ENCODE peak calls at places on chromosome 16, in five cellular contexts. One of them, this sample, is unnamed.

GRCh38 chr16:58219432-58219831 is 21.5 kb upstream of the CSNK2A2 start:
- DNase-seq in left ventricle myocardium inferior: no peak
- DNase-seq in IMR-90: no peak
- DNase-seq in small intestine: no peak
- DNase-seq in right atrium auricular region: no peak
- DNase-seq in this sample: no peak

GRCh38 chr16:66858740-66859396 is 14.7 kb downstream of the CA7 start:
- DNase-seq in IMR-90: peak; percentile 49
- DNase-seq in left ventricle myocardium inferior: peak; percentile 71
- DNase-seq in right atrium auricular region: peak; percentile 64
- DNase-seq in small intestine: peak; percentile 41
- DNase-seq in this sample: peak; percentile 75

GRCh38 chr16:2194852-2195315 is 1.5 kb downstream of the CASKIN1 start:
- DNase-seq in IMR-90: peak; percentile 39
- DNase-seq in left ventricle myocardium inferior: no peak
- DNase-seq in right atrium auricular region: no peak
- DNase-seq in small intestine: peak; percentile 74
- DNase-seq in this sample: no peak

GRCh38 chr16:27314161-27314723 is 468 bp downstream of the IL4R start:
- DNase-seq in left ventricle myocardium inferior: peak; percentile 36
- DNase-seq in right atrium auricular region: peak; percentile 87
- DNase-seq in small intestine: peak; percentile 64
- DNase-seq in IMR-90: peak; percentile 97
- DNase-seq in this sample: peak; percentile 89

GRCh38 chr16:8375208-8375607 is 215.1 kb downstream of the TMEM114 start:
- DNase-seq in IMR-90: no peak
- DNase-seq in right atrium auricular region: no peak
- DNase-seq in left ventricle myocardium inferior: no peak
- DNase-seq in small intestine: no peak
- DNase-seq in this sample: no peak

GRCh38 chr16:46882304-46882939 is 1.7 kb upstream of the GPT2 start:
- DNase-seq in small intestine: no peak
- DNase-seq in left ventricle myocardium inferior: no peak
- DNase-seq in right atrium auricular region: no peak
- DNase-seq in IMR-90: no peak
- DNase-seq in this sample: no peak

GRCh38 chr16:49850558-49851467 is 5.1 kb downstream of the ZNF423 start:
- DNase-seq in IMR-90: no peak
- DNase-seq in left ventricle myocardium inferior: no peak
- DNase-seq in right atrium auricular region: no peak
- DNase-seq in small intestine: no peak
- DNase-seq in this sample: no peak

GRCh38 chr16:2489581-2489980 is 14.7 kb downstream of the TBC1D24 start:
- DNase-seq in left ventricle myocardium inferior: no peak
- DNase-seq in small intestine: no peak
- DNase-seq in right atrium auricular region: no peak
- DNase-seq in IMR-90: no peak
- DNase-seq in this sample: no peak

GRCh38 chr16:29806096-29806579 is at the start of gene MAZ:
- DNase-seq in small intestine: no peak
- DNase-seq in IMR-90: peak; percentile 91
- DNase-seq in left ventricle myocardium inferior: no peak
- DNase-seq in right atrium auricular region: no peak
- DNase-seq in this sample: no peak

GRCh38 chr16:31460582-31461002 is 1.3 kb downstream of the ARMC5 start:
- DNase-seq in small intestine: peak; percentile 54
- DNase-seq in left ventricle myocardium inferior: no peak
- DNase-seq in right atrium auricular region: no peak
- DNase-seq in IMR-90: peak; percentile 73
- DNase-seq in this sample: no peak

GRCh38 chr16:424033-424622 is 1.3 kb upstream of the RAB11FIP3 start:
- DNase-seq in small intestine: peak; percentile 48
- DNase-seq in IMR-90: peak; percentile 94
- DNase-seq in left ventricle myocardium inferior: peak; percentile 46
- DNase-seq in right atrium auricular region: peak; percentile 90
- DNase-seq in this sample: peak; percentile 74

GRCh38 chr16:83137326-83137770 is 510.6 kb downstream of the CDH13 start:
- DNase-seq in small intestine: peak; percentile 87
- DNase-seq in left ventricle myocardium inferior: no peak
- DNase-seq in IMR-90: peak; percentile 83
- DNase-seq in right atrium auricular region: no peak
- DNase-seq in this sample: no peak

GRCh38 chr16:17379121-17379571 is 91.6 kb downstream of the XYLT1 start:
- DNase-seq in right atrium auricular region: no peak
- DNase-seq in IMR-90: peak; percentile 70
- DNase-seq in small intestine: no peak
- DNase-seq in left ventricle myocardium inferior: peak; percentile 70
- DNase-seq in this sample: peak; percentile 81

GRCh38 chr16:52470601-52471000 is 76.3 kb downstream of the TOX3 start:
- DNase-seq in IMR-90: no peak
- DNase-seq in left ventricle myocardium inferior: no peak
- DNase-seq in small intestine: no peak
- DNase-seq in right atrium auricular region: no peak
- DNase-seq in this sample: no peak

GRCh38 chr16:81748476-81749198 is 30.5 kb upstream of the PLCG2 start:
- DNase-seq in IMR-90: no peak
- DNase-seq in small intestine: no peak
- DNase-seq in right atrium auricular region: no peak
- DNase-seq in left ventricle myocardium inferior: no peak
- DNase-seq in this sample: no peak

GRCh38 chr16:23508589-23509440 is 1.5 kb downstream of the GGA2 start:
- DNase-seq in left ventricle myocardium inferior: no peak
- DNase-seq in small intestine: peak; percentile 26
- DNase-seq in IMR-90: no peak
- DNase-seq in right atrium auricular region: peak; percentile 63
- DNase-seq in this sample: no peak

DNA sequence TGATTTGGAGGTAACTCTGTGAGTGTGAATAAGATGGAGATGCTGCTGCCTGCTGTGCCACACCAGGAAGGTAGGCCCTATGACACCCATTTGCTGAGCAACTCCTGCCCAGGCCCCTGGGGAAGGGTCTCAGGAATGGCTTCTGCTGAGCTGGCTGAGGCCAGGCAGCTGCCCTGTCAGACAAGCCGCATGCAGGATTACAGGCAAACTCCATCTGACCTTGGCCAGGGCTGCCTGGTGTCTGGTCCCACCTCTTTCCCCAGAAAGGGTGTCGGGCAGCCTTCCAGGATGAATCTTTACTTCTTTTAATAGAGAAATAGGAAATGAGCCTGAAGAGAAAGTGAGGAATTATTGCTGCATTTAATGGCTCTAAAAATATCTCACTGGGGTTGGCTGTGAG is 182.5 kb downstream of the IRX5 start:
- DNase-seq in right atrium auricular region: no peak
- DNase-seq in IMR-90: no peak
- DNase-seq in small intestine: no peak
- DNase-seq in left ventricle myocardium inferior: no peak
- DNase-seq in this sample: no peak
- H3K27ac ChIP-seq in right atrium auricular region: no peak overlapping the region
- H3K27ac ChIP-seq in IMR-90: no peak overlapping the region
- H3K27ac ChIP-seq in small intestine: no peak overlapping the region
- H3K27ac ChIP-seq in left ventricle myocardium inferior: no peak overlapping the region
- H3K27ac ChIP-seq in this sample: no peak overlapping the region

DNA sequence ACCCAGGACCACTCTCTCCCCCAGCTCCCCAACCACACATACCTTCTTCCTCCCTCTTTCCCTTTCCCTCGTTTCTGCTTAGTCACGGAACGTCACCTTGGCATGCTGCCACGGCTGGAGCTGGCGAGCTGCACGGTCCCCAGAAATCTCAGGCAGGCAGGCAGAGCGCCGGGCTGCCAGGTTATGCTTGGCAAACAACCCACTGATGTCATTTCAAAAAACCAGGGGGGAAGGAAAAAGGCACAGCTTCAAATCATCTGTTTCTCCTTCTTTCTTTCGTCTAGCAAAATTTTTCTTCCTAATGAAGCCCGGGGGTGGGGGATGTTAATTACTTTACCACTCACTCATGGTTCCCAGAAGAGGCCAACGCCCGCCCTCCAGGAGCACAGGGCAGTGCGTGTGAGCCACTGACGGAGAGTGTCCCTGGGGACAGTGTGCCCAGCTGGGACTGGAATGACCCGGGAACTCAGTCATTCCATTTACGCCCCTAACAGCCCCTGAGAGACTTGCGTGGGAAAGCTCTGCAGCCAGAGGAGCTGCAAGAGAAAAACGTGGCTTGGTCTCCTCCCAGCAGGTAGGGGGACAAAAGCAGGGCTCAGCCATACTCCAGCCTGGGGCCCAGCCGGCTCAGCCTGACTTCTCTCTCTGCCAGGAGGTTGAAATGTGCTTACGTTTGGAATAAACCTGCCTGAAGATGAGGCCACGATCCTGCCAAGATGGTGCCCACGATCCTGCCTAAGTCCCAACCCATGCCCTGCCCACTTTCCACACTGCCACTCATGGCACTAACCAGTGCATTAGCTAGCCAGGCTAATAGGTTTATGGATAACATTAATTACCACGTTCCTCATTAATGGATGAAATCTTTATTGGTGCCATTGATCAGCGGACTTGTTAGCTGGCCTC is 198.9 kb downstream of the ZFHX3 start:
- DNase-seq in left ventricle myocardium inferior: peak; percentile 90
- DNase-seq in small intestine: peak; percentile 79
- DNase-seq in right atrium auricular region: peak; percentile 89
- DNase-seq in IMR-90: peak; percentile 89
- DNase-seq in this sample: peak; percentile 99
- H3K27ac ChIP-seq in left ventricle myocardium inferior: peak overlapping the region; percentile 81
- H3K27ac ChIP-seq in small intestine: no peak overlapping the region
- H3K27ac ChIP-seq in right atrium auricular region: peak overlapping the region; percentile 77
- H3K27ac ChIP-seq in IMR-90: peak overlapping the region; percentile 28
- H3K27ac ChIP-seq in this sample: peak overlapping the region; percentile 86

GRCh38 chr16:85010446-85010930 is 847 bp downstream of the ZDHHC7 start:
- DNase-seq in IMR-90: no peak
- DNase-seq in left ventricle myocardium inferior: no peak
- DNase-seq in right atrium auricular region: no peak
- DNase-seq in small intestine: no peak
- DNase-seq in this sample: no peak
- H3K27ac ChIP-seq in IMR-90: peak overlapping the region; percentile 90
- H3K27ac ChIP-seq in left ventricle myocardium inferior: peak overlapping the region; percentile 96
- H3K27ac ChIP-seq in right atrium auricular region: peak overlapping the region; percentile 98
- H3K27ac ChIP-seq in small intestine: peak overlapping the region; percentile 94
- H3K27ac ChIP-seq in this sample: peak overlapping the region; percentile 12

DNA sequence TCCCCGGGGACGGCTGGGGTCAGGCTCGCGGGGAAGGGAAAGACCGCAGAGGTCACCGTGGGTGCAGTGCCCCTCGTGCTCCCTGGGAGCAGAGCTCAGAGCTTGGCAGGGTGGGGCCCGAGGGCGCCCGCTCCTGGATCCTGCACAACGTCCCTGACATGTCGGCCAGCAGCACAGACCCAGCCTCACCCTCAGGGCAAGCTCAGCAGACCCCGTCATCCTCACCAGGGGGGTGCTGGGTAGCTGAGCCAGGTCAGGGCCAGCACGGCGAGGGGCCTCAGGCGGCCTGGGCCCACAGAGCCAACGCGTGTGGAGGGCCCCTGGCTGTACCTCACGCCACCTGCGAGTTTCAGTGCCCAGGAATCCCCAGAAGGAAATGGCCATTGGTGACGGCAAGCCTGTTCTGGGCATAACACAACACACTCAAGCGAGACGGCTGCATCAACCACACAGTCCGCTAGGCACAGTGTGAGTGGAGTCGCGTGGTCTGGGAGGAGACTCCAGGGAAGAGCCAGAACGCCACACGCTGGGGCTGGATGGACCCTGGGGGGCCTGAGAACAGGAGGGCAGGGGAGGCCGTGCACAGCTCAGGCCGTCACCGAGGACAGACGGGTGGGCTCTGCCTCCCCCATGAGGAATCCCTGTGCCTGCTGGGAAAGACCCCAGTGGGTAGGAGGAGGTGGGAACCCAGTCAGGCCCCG is 60.3 kb downstream of the ZNF778 start:
- DNase-seq in right atrium auricular region: no peak
- DNase-seq in small intestine: no peak
- DNase-seq in IMR-90: no peak
- DNase-seq in left ventricle myocardium inferior: peak; percentile 18
- DNase-seq in this sample: no peak
- H3K27ac ChIP-seq in right atrium auricular region: no peak overlapping the region
- H3K27ac ChIP-seq in small intestine: no peak overlapping the region
- H3K27ac ChIP-seq in IMR-90: no peak overlapping the region
- H3K27ac ChIP-seq in left ventricle myocardium inferior: peak overlapping the region; percentile 38
- H3K27ac ChIP-seq in this sample: no peak overlapping the region

GRCh38 chr16:24841291-24841690 is 4.5 kb upstream of the SLC5A11 start:
- DNase-seq in right atrium auricular region: no peak
- DNase-seq in IMR-90: no peak
- DNase-seq in left ventricle myocardium inferior: no peak
- DNase-seq in small intestine: no peak
- DNase-seq in this sample: no peak

GRCh38 chr16:24837969-24838368 is 7.8 kb upstream of the SLC5A11 start:
- DNase-seq in left ventricle myocardium inferior: no peak
- DNase-seq in small intestine: peak; percentile 37
- DNase-seq in IMR-90: no peak
- DNase-seq in right atrium auricular region: no peak
- DNase-seq in this sample: no peak

GRCh38 chr16:24839347-24839972 is 6.3 kb upstream of the SLC5A11 start:
- DNase-seq in right atrium auricular region: no peak
- DNase-seq in small intestine: peak; percentile 50
- DNase-seq in IMR-90: no peak
- DNase-seq in left ventricle myocardium inferior: no peak
- DNase-seq in this sample: no peak

GRCh38 chr16:24836836-24837235 is 8.9 kb upstream of the SLC5A11 start:
- DNase-seq in left ventricle myocardium inferior: no peak
- DNase-seq in small intestine: no peak
- DNase-seq in IMR-90: no peak
- DNase-seq in right atrium auricular region: no peak
- DNase-seq in this sample: no peak

DNA sequence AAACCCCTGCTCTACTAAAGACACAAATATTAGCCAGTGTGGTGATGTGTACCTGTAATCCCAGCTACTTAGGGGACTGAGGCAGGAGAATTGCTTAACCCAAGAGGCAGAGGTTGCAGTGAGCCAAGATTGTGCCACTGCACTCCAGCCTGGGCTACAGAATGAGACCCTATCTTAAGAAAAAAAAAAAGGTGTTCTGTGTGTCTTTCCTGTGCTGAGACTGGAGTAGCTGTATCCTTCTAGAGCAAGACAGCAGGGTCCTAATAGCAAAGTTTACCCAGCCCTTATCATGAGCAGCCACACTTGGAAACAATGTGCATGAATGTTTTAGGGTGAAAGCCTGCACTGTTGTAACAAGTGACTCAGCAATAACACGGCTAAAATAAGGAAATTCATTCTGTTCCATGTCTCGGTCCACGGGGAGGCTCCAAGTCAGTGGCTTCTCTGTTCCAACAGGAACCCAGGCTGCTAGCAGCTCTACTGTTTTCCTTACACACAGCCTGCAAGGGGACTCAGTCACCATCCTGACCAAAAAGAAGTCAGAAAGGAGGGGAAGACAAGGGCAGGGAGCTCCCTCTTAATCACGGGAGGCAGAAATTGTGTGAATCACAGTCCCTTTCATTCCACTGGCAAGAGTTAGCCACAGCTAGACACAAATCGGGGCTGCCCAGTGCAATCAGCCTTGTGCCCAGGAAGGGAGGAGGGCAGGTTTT is 7.1 kb upstream of the SLC5A11 start:
- DNase-seq in left ventricle myocardium inferior: no peak
- DNase-seq in small intestine: peak; percentile 59
- DNase-seq in IMR-90: peak; percentile 70
- DNase-seq in right atrium auricular region: peak; percentile 68
- DNase-seq in this sample: no peak
- H3K27ac ChIP-seq in left ventricle myocardium inferior: no peak overlapping the region
- H3K27ac ChIP-seq in small intestine: peak overlapping the region; percentile 25
- H3K27ac ChIP-seq in IMR-90: peak overlapping the region; percentile 69
- H3K27ac ChIP-seq in right atrium auricular region: peak overlapping the region; percentile 25
- H3K27ac ChIP-seq in this sample: peak overlapping the region; percentile 48